ENCODE peak calls at places on chromosomes 5 and 9, in ten cellular contexts. Z is suprapubic skin, L is sigmoid colon, M is GM12878, N is K562, A is endothelial cell of umbilical vein, F is spleen, W is stomach, B is prostate gland, G is HCT116. E is an unnamed sample.

GRCh38 chr9:72864327-72864726 is 88.5 kb downstream of the ALDH1A1 start:
- DNase-seq in Z (no peak), L (no peak), M (no peak), N (no peak), A (no peak), F (no peak), W (no peak), B (no peak), G (no peak), E (no peak)

GRCh38 chr5:146447734-146448380 is 724 bp downstream of the TCERG1 start:
- DNase-seq in Z (no peak), L (no peak), M (no peak), N (no peak), A (peak), F (no peak), W (no peak), B (no peak), G (no peak), E (no peak)

GRCh38 chr5:42400474-42400873 is 22.8 kb upstream of the GHR start:
- DNase-seq in Z (no peak), L (no peak), M (no peak), N (no peak), A (no peak), F (no peak), W (no peak), B (no peak), G (no peak), E (no peak)

GRCh38 chr9:116450378-116451139 is 236.5 kb upstream of the TRIM32 start:
- DNase-seq in Z (no peak), L (no peak), M (peak), N (no peak), A (no peak), F (no peak), W (no peak), B (peak), G (no peak), E (no peak)

GRCh38 chr9:134328341-134328840 is 2.1 kb downstream of the RXRA start:
- DNase-seq in Z (no peak), L (no peak), M (no peak), N (no peak), A (peak), F (no peak), W (peak), B (no peak), G (no peak), E (no peak)

GRCh38 chr5:82563745-82564144 is 285.6 kb upstream of the RPS23 start:
- DNase-seq in Z (no peak), L (no peak), M (no peak), N (no peak), A (no peak), F (no peak), W (no peak), B (no peak), G (no peak), E (no peak)

GRCh38 chr5:79750611-79751510 is 61.2 kb downstream of the CMYA5 start:
- DNase-seq in Z (no peak), L (no peak), M (no peak), N (no peak), A (no peak), F (no peak), W (no peak), B (no peak), G (no peak), E (no peak)

GRCh38 chr5:103450333-103451061 is 112.1 kb downstream of the NUDT12 start:
- DNase-seq in Z (no peak), L (no peak), M (no peak), N (no peak), A (no peak), F (no peak), W (no peak), B (no peak), G (no peak), E (no peak)

GRCh38 chr5:23631283-23632045 is 124.1 kb downstream of the PRDM9 start:
- DNase-seq in Z (no peak), L (no peak), M (no peak), N (no peak), A (no peak), F (no peak), W (no peak), B (no peak), G (no peak), E (no peak)

GRCh38 chr5:149959406-149960236 is 937 bp upstream of the SLC26A2 start:
- DNase-seq in Z (no peak), L (no peak), M (peak), N (peak), A (peak), F (no peak), W (no peak), B (no peak), G (peak), E (no peak)

GRCh38 chr9:4638968-4639367 is 23.1 kb upstream of the PLPP6 start:
- DNase-seq in Z (no peak), L (no peak), M (no peak), N (no peak), A (no peak), F (no peak), W (no peak), B (no peak), G (no peak), E (no peak)

GRCh38 chr9:126763130-126763764 is 41.6 kb upstream of the ZBTB43 start:
- DNase-seq in Z (no peak), L (no peak), M (no peak), N (peak), A (no peak), F (no peak), W (no peak), B (no peak), G (peak), E (no peak)

GRCh38 chr9:86282979-86283535 is 719 bp upstream of the ISCA1 start:
- DNase-seq in Z (no peak), L (peak), M (no peak), N (no peak), A (no peak), F (peak), W (no peak), B (no peak), G (no peak), E (no peak)

GRCh38 chr9:135456436-135457104 is 23.0 kb upstream of the PPP1R26 start:
- DNase-seq in Z (no peak), L (no peak), M (no peak), N (no peak), A (no peak), F (no peak), W (no peak), B (no peak), G (no peak), E (no peak)

GRCh38 chr5:109511980-109512744 is 102.4 kb upstream of the PJA2 start:
- DNase-seq in Z (no peak), L (no peak), M (no peak), N (no peak), A (no peak), F (no peak), W (no peak), B (no peak), G (no peak), E (no peak)

GRCh38 chr9:126057869-126058467 is 268.7 kb upstream of the MVB12B start:
- DNase-seq in Z (no peak), L (peak), M (no peak), N (no peak), A (no peak), F (no peak), W (no peak), B (no peak), G (no peak), E (no peak)

DNA sequence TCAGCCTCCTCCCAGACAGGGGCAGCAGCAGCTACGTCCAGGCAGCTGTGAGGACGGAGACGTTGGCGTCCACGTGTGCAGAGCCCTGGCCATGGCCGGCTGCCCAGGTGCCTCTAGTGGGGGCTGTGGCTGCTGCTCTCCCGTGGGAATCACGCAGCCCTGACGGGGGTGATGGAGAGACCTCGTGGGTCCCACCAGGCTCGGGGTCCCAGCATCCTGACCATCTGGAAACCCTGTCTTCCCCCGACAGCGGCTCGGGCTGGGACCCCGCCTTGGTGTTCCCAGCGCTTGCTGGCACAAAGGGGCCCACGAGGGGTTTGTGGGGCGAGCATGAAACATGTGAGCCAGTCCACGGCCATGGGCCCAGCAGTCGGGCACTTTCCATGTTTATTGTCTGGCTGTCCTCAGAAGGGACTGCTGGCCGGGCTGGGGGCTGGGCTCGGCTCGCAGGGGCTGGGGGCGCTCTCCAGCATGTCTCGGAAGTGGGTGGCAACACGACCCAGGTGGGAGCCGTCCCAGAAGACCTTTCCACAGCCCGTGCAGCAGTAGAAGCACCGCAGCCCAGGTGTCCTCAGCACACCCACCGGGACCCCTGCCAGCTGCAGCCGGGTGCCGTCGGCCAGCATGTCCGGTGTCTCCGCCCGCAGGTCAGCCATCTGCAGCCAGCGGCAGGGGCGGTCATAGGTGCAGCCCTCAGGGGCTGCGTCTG is 4.6 kb upstream of the NRARP start:
- DNase-seq in Z (peak), L (no peak), M (no peak), N (no peak), A (no peak), F (peak), W (no peak), B (peak), G (no peak), E (no peak)
- H3K27ac ChIP-seq in Z (no peak), L (peak), M (no peak), N (no peak), A (peak), F (peak), W (peak), B (no peak), G (no peak), E (peak)

GRCh38 chr5:115507682-115508081 is 36.9 kb downstream of the FEM1C start:
- DNase-seq in Z (no peak), L (no peak), M (no peak), N (no peak), A (no peak), F (no peak), W (no peak), B (no peak), G (no peak), E (no peak)
- TF ChIP-seq POLR2AphosphoS5 in Z (no peak), L (no peak), M (no peak), N (no peak), A (no peak), F (no peak), W (no peak), B (no peak), G (no peak), E (no peak)

GRCh38 chr9:129459550-129460322 is 161.2 kb downstream of the C9orf50 start:
- DNase-seq in Z (no peak), L (peak), M (no peak), N (no peak), A (no peak), F (peak), W (no peak), B (no peak), G (no peak), E (peak)

GRCh38 chr9:129458155-129458661 is 162.7 kb downstream of the C9orf50 start:
- DNase-seq in Z (no peak), L (peak), M (peak), N (no peak), A (no peak), F (no peak), W (peak), B (peak), G (no peak), E (no peak)

GRCh38 chr9:129458663-129459549 is 162.0 kb downstream of the C9orf50 start:
- DNase-seq in Z (no peak), L (peak), M (no peak), N (no peak), A (no peak), F (peak), W (peak), B (peak), G (no peak), E (no peak)

GRCh38 chr9:129462360-129462759 is 158.5 kb downstream of the C9orf50 start:
- DNase-seq in Z (no peak), L (no peak), M (no peak), N (no peak), A (no peak), F (no peak), W (no peak), B (no peak), G (no peak), E (no peak)

DNA sequence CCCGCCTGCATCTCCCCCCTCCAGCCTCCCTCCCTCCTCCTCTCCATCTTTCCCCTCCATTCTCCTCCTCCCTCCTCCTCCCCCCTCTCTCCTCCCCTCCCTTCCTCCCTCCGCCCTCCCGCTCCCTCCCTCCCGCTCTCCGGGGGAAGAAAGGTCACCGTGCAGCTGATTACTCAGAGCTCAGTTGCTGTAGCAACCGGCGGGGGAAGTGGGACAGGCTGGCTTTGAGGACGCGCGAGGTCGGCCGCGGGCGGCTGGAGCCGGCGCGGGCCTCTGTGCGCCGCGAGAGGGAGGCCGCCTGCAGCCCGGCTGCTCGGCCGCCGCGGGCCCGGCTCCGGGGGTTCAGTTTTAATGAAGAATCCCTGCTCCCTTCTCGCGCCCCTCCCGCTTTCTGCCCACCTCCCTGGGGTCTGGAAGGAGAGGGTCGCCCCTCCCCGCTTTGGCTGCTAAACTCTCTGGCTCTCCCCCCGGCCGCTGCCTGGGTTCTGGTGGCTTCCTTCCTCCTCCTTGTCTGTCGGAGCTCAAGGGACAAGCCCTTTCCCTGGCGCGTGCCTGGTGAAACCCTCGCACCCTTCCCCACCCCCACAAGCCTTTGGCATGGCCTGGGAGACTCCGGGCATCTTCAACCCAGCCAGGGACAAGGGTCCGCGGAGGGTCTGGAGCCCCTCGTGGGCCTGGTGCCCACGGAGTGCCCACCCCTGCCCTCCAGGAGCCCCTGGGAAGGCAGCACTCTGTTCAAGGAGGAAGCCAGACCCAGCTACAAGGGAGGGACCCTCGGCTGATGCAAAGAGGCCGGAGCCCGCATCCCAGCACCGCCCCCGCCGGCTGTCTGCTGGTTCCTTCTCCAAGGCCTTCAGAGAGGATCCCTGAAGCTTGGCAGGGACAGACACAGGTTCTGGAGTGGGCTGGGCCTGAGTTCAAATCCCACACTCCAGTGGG is 160.3 kb downstream of the C9orf50 start:
- DNase-seq in Z (peak), L (peak), M (peak), N (peak), A (peak), F (peak), W (peak), B (peak), G (peak), E (no peak)
- TF ChIP-seq POLR2A in Z (peak), L (no peak), M (peak), N (peak), A (no peak), F (no peak), W (no peak), B (peak), G (no peak), E (peak)

DNA sequence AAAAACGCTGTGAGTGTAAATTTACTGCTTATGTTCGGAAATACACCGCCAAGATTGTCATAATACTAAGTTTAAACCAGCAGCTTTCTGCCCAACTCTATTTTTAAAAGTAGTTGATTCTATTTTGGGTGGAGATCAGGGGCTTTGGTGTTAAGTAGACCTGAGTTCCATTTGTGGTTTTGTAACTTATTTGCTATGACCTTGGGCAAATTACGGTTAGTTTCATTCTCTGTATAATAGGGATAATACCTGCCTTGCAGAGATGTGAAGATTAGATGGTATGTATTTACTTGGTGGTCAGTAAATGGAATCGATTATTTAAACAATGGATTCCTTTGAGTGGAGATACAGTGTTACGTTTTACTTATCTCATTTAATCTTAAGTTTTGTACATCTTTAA is 1.6 kb downstream of the RAD23B start:
- DNase-seq in Z (no peak), L (no peak), M (no peak), N (no peak), A (peak), F (no peak), W (no peak), B (no peak), G (no peak), E (no peak)
- H3K27ac ChIP-seq in Z (peak), L (peak), M (peak), N (peak), A (peak), F (peak), W (peak), B (peak), G (peak), E (peak)

DNA sequence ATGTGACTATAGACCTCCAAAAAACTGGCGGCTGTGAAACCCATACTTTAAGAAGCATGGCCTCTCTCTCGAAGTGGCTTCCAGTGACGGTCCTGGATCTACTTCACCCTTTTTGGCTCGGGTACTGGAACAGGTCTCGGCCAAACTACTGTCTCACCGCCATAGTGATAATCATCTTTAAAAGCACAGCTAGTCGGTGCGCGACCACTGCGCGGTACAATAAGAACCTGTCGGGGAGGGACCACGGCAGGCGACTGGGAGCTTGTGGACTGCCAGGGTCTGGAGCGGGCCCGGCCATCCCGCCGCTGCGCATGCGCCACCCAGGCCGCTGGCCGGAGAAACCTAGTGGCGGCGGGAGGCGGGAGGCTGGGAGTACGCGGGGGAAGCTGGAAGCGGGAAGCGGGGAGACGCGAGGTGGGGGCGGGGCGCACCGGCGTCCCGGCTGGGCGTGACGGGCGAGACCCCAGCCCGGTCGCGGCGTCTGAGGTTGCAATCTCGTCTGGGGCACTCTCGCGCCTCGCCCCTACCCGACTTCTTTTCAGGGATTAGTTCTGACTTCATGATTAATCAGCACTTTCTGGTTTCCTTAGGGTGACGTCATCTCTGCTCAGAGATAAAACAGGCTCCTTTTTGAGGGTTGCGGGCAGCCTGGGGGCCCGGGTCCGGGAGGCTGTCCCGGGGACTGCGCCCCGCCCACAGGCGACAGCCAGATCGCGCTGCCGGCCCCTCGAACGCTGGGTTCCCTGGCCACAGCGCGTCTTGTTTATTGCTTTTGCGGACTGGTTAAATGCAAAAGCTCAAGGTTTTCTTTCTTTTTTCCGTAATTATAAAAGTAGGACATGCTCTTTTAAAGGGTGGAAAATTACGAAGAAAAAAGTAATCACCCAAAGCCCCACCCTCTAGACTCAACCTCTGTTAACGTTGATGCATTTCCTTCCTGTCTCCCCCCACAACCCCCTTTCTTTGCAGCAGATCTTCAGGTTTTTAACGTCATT is 266.8 kb downstream of the CWC27 start:
- DNase-seq in Z (peak), L (peak), M (peak), N (peak), A (peak), F (peak), W (peak), B (peak), G (peak), E (no peak)
- TF ChIP-seq POLR2AphosphoS5 in Z (peak), L (peak), M (peak), N (peak), A (peak), F (peak), W (peak), B (peak), G (peak), E (peak)

GRCh38 chr5:140115186-140115500 is 1.2 kb downstream of the PURA start:
- DNase-seq in Z (no peak), L (no peak), M (no peak), N (no peak), A (no peak), F (no peak), W (no peak), B (no peak), G (no peak), E (no peak)

GRCh38 chr5:140112685-140113179 is 1.2 kb upstream of the PURA start:
- DNase-seq in Z (no peak), L (no peak), M (no peak), N (no peak), A (no peak), F (no peak), W (no peak), B (no peak), G (no peak), E (no peak)

GRCh38 chr5:140113699-140114263 is at the start of gene PURA:
- DNase-seq in Z (peak), L (peak), M (peak), N (peak), A (peak), F (peak), W (peak), B (peak), G (peak), E (no peak)

GRCh38 chr5:140113180-140113698 is 670 bp upstream of the PURA start:
- DNase-seq in Z (no peak), L (peak), M (no peak), N (peak), A (peak), F (no peak), W (no peak), B (no peak), G (no peak), E (no peak)

GRCh38 chr5:140114341-140115185 is 654 bp downstream of the PURA start:
- DNase-seq in Z (peak), L (peak), M (no peak), N (peak), A (peak), F (peak), W (peak), B (peak), G (no peak), E (no peak)
- TF ChIP-seq POLR2A in Z (no peak), L (peak), M (peak), N (no peak), A (no peak), F (no peak), W (no peak), B (peak), G (no peak), E (no peak)

DNA sequence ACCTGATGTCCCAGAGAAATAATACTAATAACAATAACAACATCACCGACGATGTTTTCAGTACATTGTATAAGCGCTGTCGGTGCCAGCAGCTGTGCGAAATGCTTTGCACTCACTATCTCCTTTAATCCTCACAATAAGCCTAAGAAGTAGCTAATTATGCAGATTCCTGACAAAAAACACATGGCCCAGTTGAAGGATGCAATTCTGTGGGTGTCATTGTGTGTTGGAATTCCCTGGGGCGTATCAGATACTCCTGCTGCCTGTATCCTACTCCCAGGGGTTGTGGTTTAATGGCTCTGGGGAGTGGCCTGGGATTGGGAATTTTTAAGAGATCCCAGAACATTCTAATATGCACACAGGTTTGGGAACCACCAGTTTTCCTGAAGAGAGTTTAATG is 154.0 kb downstream of the RGS3 start:
- DNase-seq in Z (no peak), L (peak), M (no peak), N (no peak), A (no peak), F (no peak), W (no peak), B (no peak), G (no peak), E (no peak)
- H3K27ac ChIP-seq in Z (no peak), L (no peak), M (no peak), N (no peak), A (no peak), F (peak), W (peak), B (no peak), G (no peak), E (peak)

GRCh38 chr5:142246263-142246662 is 78.6 kb downstream of the SPRY4 start:
- DNase-seq in Z (no peak), L (no peak), M (no peak), N (no peak), A (peak), F (no peak), W (peak), B (peak), G (no peak), E (no peak)
- TF ChIP-seq POLR2AphosphoS5 in Z (no peak), L (no peak), M (no peak), N (no peak), A (no peak), F (no peak), W (peak), B (peak), G (no peak), E (no peak)